ENCODE peak calls at places on chromosomes 13 and 19, in six cellular contexts. One of them, this sample, is unnamed. For H3K9me3, the result is how much of the 10 kb centered on the place peaks cover.

GRCh38 chr19:29639086-29639485 is 26.2 kb upstream of the PLEKHF1 start:
- DNase-seq in heart right ventricle: no peak
- DNase-seq in psoas muscle: no peak
- DNase-seq in CD4-positive, alpha-beta T cell: no peak
- DNase-seq in breast epithelium: no peak
- DNase-seq in trophoblast cell: no peak
- DNase-seq in this sample: no peak

GRCh38 chr13:45339867-45340266 is 1.1 kb downstream of the TPT1 start:
- DNase-seq in heart right ventricle: no peak
- DNase-seq in psoas muscle: no peak
- DNase-seq in CD4-positive, alpha-beta T cell: no peak
- DNase-seq in breast epithelium: no peak
- DNase-seq in trophoblast cell: no peak
- DNase-seq in this sample: no peak

GRCh38 chr19:13152854-13153626 is 2.8 kb downstream of the IER2 start:
- DNase-seq in heart right ventricle: peak
- DNase-seq in psoas muscle: peak
- DNase-seq in CD4-positive, alpha-beta T cell: peak
- DNase-seq in breast epithelium: peak
- DNase-seq in trophoblast cell: peak
- DNase-seq in this sample: no peak

GRCh38 chr19:1746401-1747284 is 6.7 kb upstream of the ONECUT3 start:
- DNase-seq in heart right ventricle: no peak
- DNase-seq in psoas muscle: no peak
- DNase-seq in CD4-positive, alpha-beta T cell: no peak
- DNase-seq in breast epithelium: no peak
- DNase-seq in trophoblast cell: no peak
- DNase-seq in this sample: no peak

GRCh38 chr13:88042489-88042888 is 371.3 kb downstream of the SLITRK5 start:
- DNase-seq in heart right ventricle: no peak
- DNase-seq in psoas muscle: no peak
- DNase-seq in CD4-positive, alpha-beta T cell: no peak
- DNase-seq in breast epithelium: no peak
- DNase-seq in trophoblast cell: no peak
- DNase-seq in this sample: no peak

GRCh38 chr19:38210458-38210987 is 13.5 kb downstream of the DPF1 start:
- DNase-seq in heart right ventricle: peak
- DNase-seq in psoas muscle: peak
- DNase-seq in CD4-positive, alpha-beta T cell: no peak
- DNase-seq in breast epithelium: peak
- DNase-seq in trophoblast cell: no peak
- DNase-seq in this sample: no peak

GRCh38 chr19:29329460-29330134 is 116.6 kb upstream of the UQCRFS1 start:
- DNase-seq in heart right ventricle: no peak
- DNase-seq in psoas muscle: no peak
- DNase-seq in CD4-positive, alpha-beta T cell: no peak
- DNase-seq in breast epithelium: no peak
- DNase-seq in trophoblast cell: no peak
- DNase-seq in this sample: peak

GRCh38 chr13:31200636-31200970 is 828 bp downstream of the B3GLCT start:
- DNase-seq in heart right ventricle: peak
- DNase-seq in psoas muscle: peak
- DNase-seq in CD4-positive, alpha-beta T cell: no peak
- DNase-seq in breast epithelium: no peak
- DNase-seq in trophoblast cell: peak
- DNase-seq in this sample: no peak

GRCh38 chr13:24709186-24709913 is 29.1 kb downstream of the ATP12A start:
- DNase-seq in heart right ventricle: no peak
- DNase-seq in psoas muscle: peak
- DNase-seq in CD4-positive, alpha-beta T cell: peak
- DNase-seq in breast epithelium: no peak
- DNase-seq in trophoblast cell: no peak
- DNase-seq in this sample: no peak

GRCh38 chr13:51781246-51782022 is 22.5 kb downstream of the DHRS12 start:
- DNase-seq in heart right ventricle: no peak
- DNase-seq in psoas muscle: peak
- DNase-seq in CD4-positive, alpha-beta T cell: no peak
- DNase-seq in breast epithelium: no peak
- DNase-seq in trophoblast cell: peak
- DNase-seq in this sample: no peak

GRCh38 chr13:97113231-97114001 is 108.7 kb upstream of the MBNL2 start:
- DNase-seq in heart right ventricle: no peak
- DNase-seq in psoas muscle: no peak
- DNase-seq in CD4-positive, alpha-beta T cell: no peak
- DNase-seq in breast epithelium: no peak
- DNase-seq in trophoblast cell: no peak
- DNase-seq in this sample: no peak

GRCh38 chr13:42814868-42815267 is 33.5 kb downstream of the FAM216B start:
- DNase-seq in heart right ventricle: no peak
- DNase-seq in psoas muscle: no peak
- DNase-seq in CD4-positive, alpha-beta T cell: no peak
- DNase-seq in breast epithelium: no peak
- DNase-seq in trophoblast cell: no peak
- DNase-seq in this sample: no peak

GRCh38 chr19:991174-991931 is 7.2 kb downstream of the WDR18 start:
- DNase-seq in heart right ventricle: no peak
- DNase-seq in psoas muscle: peak
- DNase-seq in CD4-positive, alpha-beta T cell: peak
- DNase-seq in breast epithelium: no peak
- DNase-seq in trophoblast cell: peak
- DNase-seq in this sample: no peak

GRCh38 chr19:18698321-18699167 is 15.1 kb downstream of the CRTC1 start:
- DNase-seq in heart right ventricle: no peak
- DNase-seq in psoas muscle: no peak
- DNase-seq in CD4-positive, alpha-beta T cell: no peak
- DNase-seq in breast epithelium: no peak
- DNase-seq in trophoblast cell: no peak
- DNase-seq in this sample: no peak

GRCh38 chr19:31548941-31549340 is 199.7 kb upstream of the TSHZ3 start:
- DNase-seq in heart right ventricle: no peak
- DNase-seq in psoas muscle: no peak
- DNase-seq in CD4-positive, alpha-beta T cell: no peak
- DNase-seq in breast epithelium: no peak
- DNase-seq in trophoblast cell: no peak
- DNase-seq in this sample: no peak

GRCh38 chr13:110777251-110777820 is 63.8 kb downstream of the ING1 start:
- DNase-seq in heart right ventricle: no peak
- DNase-seq in psoas muscle: no peak
- DNase-seq in CD4-positive, alpha-beta T cell: no peak
- DNase-seq in breast epithelium: no peak
- DNase-seq in trophoblast cell: no peak
- DNase-seq in this sample: no peak

GRCh38 chr19:37304190-37304883 is 66.6 kb upstream of the ZNF527 start:
- DNase-seq in heart right ventricle: peak
- DNase-seq in psoas muscle: peak
- DNase-seq in CD4-positive, alpha-beta T cell: no peak
- DNase-seq in breast epithelium: no peak
- DNase-seq in trophoblast cell: no peak
- DNase-seq in this sample: no peak

GRCh38 chr13:50594276-50594970 is 249.1 kb downstream of the DLEU7 start:
- DNase-seq in heart right ventricle: no peak
- DNase-seq in psoas muscle: no peak
- DNase-seq in CD4-positive, alpha-beta T cell: no peak
- DNase-seq in breast epithelium: no peak
- DNase-seq in trophoblast cell: no peak
- DNase-seq in this sample: no peak

GRCh38 chr19:23758187-23759074 is at the start of gene ZNF681:
- DNase-seq in heart right ventricle: peak
- DNase-seq in psoas muscle: peak
- DNase-seq in CD4-positive, alpha-beta T cell: peak
- DNase-seq in breast epithelium: peak
- DNase-seq in trophoblast cell: peak
- DNase-seq in this sample: peak

GRCh38 chr19:42563352-42564210 is 31.1 kb downstream of the CEACAM8 start:
- DNase-seq in heart right ventricle: peak
- DNase-seq in psoas muscle: no peak
- DNase-seq in CD4-positive, alpha-beta T cell: no peak
- DNase-seq in breast epithelium: no peak
- DNase-seq in trophoblast cell: no peak
- DNase-seq in this sample: no peak

GRCh38 chr19:54379187-54379678 is 14.5 kb upstream of the LAIR1 start:
- DNase-seq in heart right ventricle: no peak
- DNase-seq in psoas muscle: no peak
- DNase-seq in CD4-positive, alpha-beta T cell: no peak
- DNase-seq in breast epithelium: no peak
- DNase-seq in trophoblast cell: no peak
- DNase-seq in this sample: no peak

GRCh38 chr19:35641515-35642151 is at the start of gene ETV2:
- DNase-seq in heart right ventricle: peak
- DNase-seq in psoas muscle: no peak
- DNase-seq in CD4-positive, alpha-beta T cell: no peak
- DNase-seq in breast epithelium: no peak
- DNase-seq in trophoblast cell: no peak
- DNase-seq in this sample: no peak

GRCh38 chr19:39967561-39967960 is 3.4 kb upstream of the PSMC4 start:
- DNase-seq in heart right ventricle: no peak
- DNase-seq in psoas muscle: no peak
- DNase-seq in CD4-positive, alpha-beta T cell: no peak
- DNase-seq in breast epithelium: no peak
- DNase-seq in trophoblast cell: no peak
- DNase-seq in this sample: no peak
- H3K9me3 ChIP-seq in heart right ventricle: under half
- H3K9me3 ChIP-seq in psoas muscle: under half
- H3K9me3 ChIP-seq in CD4-positive, alpha-beta T cell: under half
- H3K9me3 ChIP-seq in breast epithelium: under half
- H3K9me3 ChIP-seq in trophoblast cell: under half
- H3K9me3 ChIP-seq in this sample: under half

DNA sequence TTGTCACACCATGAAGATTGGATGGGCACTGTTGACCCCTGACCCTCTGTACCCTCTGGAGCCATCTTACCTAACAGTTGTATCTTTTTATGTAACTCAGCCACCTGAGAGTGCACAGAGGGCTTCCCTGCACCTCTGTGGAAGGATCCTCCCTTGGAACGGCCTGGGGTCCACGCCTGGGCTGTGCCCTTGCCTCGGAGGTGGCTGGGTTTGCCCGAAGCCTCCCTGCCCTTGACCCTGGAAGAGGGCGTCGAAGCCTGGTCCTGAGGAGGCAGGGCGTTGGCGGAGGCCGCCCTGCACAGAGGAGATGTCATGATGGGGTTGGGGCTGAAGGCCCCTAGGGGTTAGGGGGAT is 241 bp downstream of the ODAD3 start:
- DNase-seq in heart right ventricle: no peak
- DNase-seq in psoas muscle: no peak
- DNase-seq in CD4-positive, alpha-beta T cell: no peak
- DNase-seq in breast epithelium: no peak
- DNase-seq in trophoblast cell: no peak
- DNase-seq in this sample: no peak
- H3K27ac ChIP-seq in heart right ventricle: peak
- H3K27ac ChIP-seq in psoas muscle: peak
- H3K27ac ChIP-seq in CD4-positive, alpha-beta T cell: peak
- H3K27ac ChIP-seq in breast epithelium: peak
- H3K27ac ChIP-seq in trophoblast cell: no peak
- H3K27ac ChIP-seq in this sample: peak

GRCh38 chr19:12112238-12112637 is 27.9 kb downstream of the ZNF20 start:
- DNase-seq in heart right ventricle: no peak
- DNase-seq in psoas muscle: no peak
- DNase-seq in CD4-positive, alpha-beta T cell: no peak
- DNase-seq in breast epithelium: no peak
- DNase-seq in trophoblast cell: no peak
- DNase-seq in this sample: no peak

GRCh38 chr19:12112701-12113100 is 27.4 kb downstream of the ZNF20 start:
- DNase-seq in heart right ventricle: no peak
- DNase-seq in psoas muscle: no peak
- DNase-seq in CD4-positive, alpha-beta T cell: no peak
- DNase-seq in breast epithelium: no peak
- DNase-seq in trophoblast cell: peak
- DNase-seq in this sample: no peak

GRCh38 chr19:12113121-12113520 is 27.0 kb downstream of the ZNF20 start:
- DNase-seq in heart right ventricle: no peak
- DNase-seq in psoas muscle: no peak
- DNase-seq in CD4-positive, alpha-beta T cell: no peak
- DNase-seq in breast epithelium: no peak
- DNase-seq in trophoblast cell: no peak
- DNase-seq in this sample: no peak

GRCh38 chr19:12111176-12111575 is 29.0 kb downstream of the ZNF20 start:
- DNase-seq in heart right ventricle: no peak
- DNase-seq in psoas muscle: no peak
- DNase-seq in CD4-positive, alpha-beta T cell: no peak
- DNase-seq in breast epithelium: no peak
- DNase-seq in trophoblast cell: peak
- DNase-seq in this sample: no peak
- H3K9me3 ChIP-seq in heart right ventricle: under half
- H3K9me3 ChIP-seq in psoas muscle: under half
- H3K9me3 ChIP-seq in CD4-positive, alpha-beta T cell: under half
- H3K9me3 ChIP-seq in breast epithelium: under half
- H3K9me3 ChIP-seq in trophoblast cell: under half
- H3K9me3 ChIP-seq in this sample: under half

DNA sequence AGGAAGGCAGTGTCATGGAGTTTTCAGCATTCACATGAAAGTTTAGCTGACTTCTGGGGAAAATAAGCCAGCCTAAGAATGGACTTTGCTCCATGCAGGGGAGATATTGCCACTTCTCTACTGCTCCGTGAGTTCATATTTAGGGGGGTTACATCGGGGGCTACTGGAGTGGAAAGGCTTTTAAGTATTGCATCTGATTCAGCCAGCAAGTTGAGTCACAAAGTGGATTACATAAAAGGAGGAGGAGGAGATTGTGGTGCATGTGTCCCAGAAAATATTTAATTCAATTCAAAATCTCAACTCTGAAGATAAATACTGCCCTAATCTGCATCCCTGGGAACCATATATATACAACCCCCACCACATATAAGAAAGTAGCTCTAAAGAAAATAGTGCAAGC is 617.2 kb downstream of the DCT start:
- DNase-seq in heart right ventricle: no peak
- DNase-seq in psoas muscle: no peak
- DNase-seq in CD4-positive, alpha-beta T cell: no peak
- DNase-seq in breast epithelium: no peak
- DNase-seq in trophoblast cell: no peak
- DNase-seq in this sample: no peak
- H3K27ac ChIP-seq in heart right ventricle: no peak
- H3K27ac ChIP-seq in psoas muscle: no peak
- H3K27ac ChIP-seq in CD4-positive, alpha-beta T cell: no peak
- H3K27ac ChIP-seq in breast epithelium: no peak
- H3K27ac ChIP-seq in trophoblast cell: peak
- H3K27ac ChIP-seq in this sample: no peak

GRCh38 chr19:9345005-9345404 is 17.8 kb upstream of the ZNF177 start:
- DNase-seq in heart right ventricle: no peak
- DNase-seq in psoas muscle: no peak
- DNase-seq in CD4-positive, alpha-beta T cell: no peak
- DNase-seq in breast epithelium: no peak
- DNase-seq in trophoblast cell: no peak
- DNase-seq in this sample: no peak
- H3K9me3 ChIP-seq in heart right ventricle: half or more
- H3K9me3 ChIP-seq in psoas muscle: half or more
- H3K9me3 ChIP-seq in CD4-positive, alpha-beta T cell: half or more
- H3K9me3 ChIP-seq in breast epithelium: half or more
- H3K9me3 ChIP-seq in trophoblast cell: under half
- H3K9me3 ChIP-seq in this sample: half or more

DNA sequence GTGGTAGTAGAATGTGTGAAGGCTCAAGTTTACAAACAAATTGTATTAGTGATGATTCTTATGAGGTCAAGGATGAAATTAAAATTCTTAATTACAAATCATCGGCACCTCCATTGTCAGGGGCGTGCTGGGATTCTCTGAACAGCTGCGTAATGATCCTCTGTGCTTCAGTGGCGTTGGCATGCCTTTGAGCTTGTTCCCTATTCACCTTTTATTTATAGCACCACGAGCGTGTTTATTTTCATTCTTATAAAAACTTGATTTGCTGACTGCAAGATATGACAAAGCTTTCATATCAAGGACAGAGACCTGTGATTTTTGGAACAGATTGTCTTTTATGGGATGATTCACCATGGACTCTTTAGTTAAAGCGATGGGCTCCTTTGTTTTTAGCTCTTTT is 18.2 kb upstream of the UBL3 start:
- DNase-seq in heart right ventricle: no peak
- DNase-seq in psoas muscle: no peak
- DNase-seq in CD4-positive, alpha-beta T cell: no peak
- DNase-seq in breast epithelium: no peak
- DNase-seq in trophoblast cell: no peak
- DNase-seq in this sample: no peak
- H3K27ac ChIP-seq in heart right ventricle: no peak
- H3K27ac ChIP-seq in psoas muscle: no peak
- H3K27ac ChIP-seq in CD4-positive, alpha-beta T cell: no peak
- H3K27ac ChIP-seq in breast epithelium: no peak
- H3K27ac ChIP-seq in trophoblast cell: no peak
- H3K27ac ChIP-seq in this sample: no peak